ENCODE peak calls at places on chromosomes 5 and 9, in ten cellular contexts. One of them, this sample, is unnamed.

GRCh38 chr5:53971096-53971495 is 339.3 kb downstream of the ARL15 start:
- DNase-seq in lower leg skin: no peak
- DNase-seq in NCI-H82: no peak
- DNase-seq in fibroblast of the aortic adventitia: peak
- DNase-seq in KBM-7: no peak
- DNase-seq in substantia nigra: no peak
- DNase-seq in AG20443: no peak
- DNase-seq in endothelial cell: no peak
- DNase-seq in foreskin keratinocyte: no peak
- DNase-seq in stromal cell of bone marrow: peak
- DNase-seq in this sample: no peak

GRCh38 chr5:98916540-98916939 is 12.3 kb downstream of the CHD1 start:
- DNase-seq in lower leg skin: no peak
- DNase-seq in NCI-H82: no peak
- DNase-seq in fibroblast of the aortic adventitia: no peak
- DNase-seq in KBM-7: no peak
- DNase-seq in substantia nigra: no peak
- DNase-seq in AG20443: no peak
- DNase-seq in endothelial cell: no peak
- DNase-seq in foreskin keratinocyte: no peak
- DNase-seq in stromal cell of bone marrow: no peak
- DNase-seq in this sample: no peak

GRCh38 chr9:33762343-33762742 is 33.0 kb upstream of the PRSS3 start:
- DNase-seq in lower leg skin: no peak
- DNase-seq in NCI-H82: no peak
- DNase-seq in fibroblast of the aortic adventitia: no peak
- DNase-seq in KBM-7: no peak
- DNase-seq in substantia nigra: no peak
- DNase-seq in AG20443: no peak
- DNase-seq in endothelial cell: no peak
- DNase-seq in foreskin keratinocyte: no peak
- DNase-seq in stromal cell of bone marrow: no peak
- DNase-seq in this sample: no peak

GRCh38 chr5:67409342-67409741 is 212.7 kb upstream of the CD180 start:
- DNase-seq in lower leg skin: no peak
- DNase-seq in NCI-H82: no peak
- DNase-seq in fibroblast of the aortic adventitia: no peak
- DNase-seq in KBM-7: peak
- DNase-seq in substantia nigra: no peak
- DNase-seq in AG20443: no peak
- DNase-seq in endothelial cell: no peak
- DNase-seq in foreskin keratinocyte: no peak
- DNase-seq in stromal cell of bone marrow: no peak
- DNase-seq in this sample: no peak

GRCh38 chr5:1371602-1372342 is 26.9 kb upstream of the CLPTM1L start:
- DNase-seq in lower leg skin: no peak
- DNase-seq in NCI-H82: no peak
- DNase-seq in fibroblast of the aortic adventitia: no peak
- DNase-seq in KBM-7: no peak
- DNase-seq in substantia nigra: no peak
- DNase-seq in AG20443: no peak
- DNase-seq in endothelial cell: no peak
- DNase-seq in foreskin keratinocyte: no peak
- DNase-seq in stromal cell of bone marrow: no peak
- DNase-seq in this sample: no peak

GRCh38 chr9:20562051-20562450 is 60.2 kb downstream of the MLLT3 start:
- DNase-seq in lower leg skin: no peak
- DNase-seq in NCI-H82: no peak
- DNase-seq in fibroblast of the aortic adventitia: no peak
- DNase-seq in KBM-7: no peak
- DNase-seq in substantia nigra: no peak
- DNase-seq in AG20443: no peak
- DNase-seq in endothelial cell: no peak
- DNase-seq in foreskin keratinocyte: no peak
- DNase-seq in stromal cell of bone marrow: no peak
- DNase-seq in this sample: no peak

GRCh38 chr5:65742565-65743231 is 20.7 kb downstream of the NLN start:
- DNase-seq in lower leg skin: no peak
- DNase-seq in NCI-H82: peak
- DNase-seq in fibroblast of the aortic adventitia: peak
- DNase-seq in KBM-7: peak
- DNase-seq in substantia nigra: no peak
- DNase-seq in AG20443: peak
- DNase-seq in endothelial cell: peak
- DNase-seq in foreskin keratinocyte: peak
- DNase-seq in stromal cell of bone marrow: peak
- DNase-seq in this sample: no peak

GRCh38 chr5:10933141-10933540 is 172.1 kb upstream of the DAP start:
- DNase-seq in lower leg skin: no peak
- DNase-seq in NCI-H82: peak
- DNase-seq in fibroblast of the aortic adventitia: no peak
- DNase-seq in KBM-7: no peak
- DNase-seq in substantia nigra: no peak
- DNase-seq in AG20443: no peak
- DNase-seq in endothelial cell: no peak
- DNase-seq in foreskin keratinocyte: no peak
- DNase-seq in stromal cell of bone marrow: no peak
- DNase-seq in this sample: no peak

GRCh38 chr5:36363101-36363500 is 61.4 kb upstream of the RANBP3L start:
- DNase-seq in lower leg skin: no peak
- DNase-seq in NCI-H82: no peak
- DNase-seq in fibroblast of the aortic adventitia: peak
- DNase-seq in KBM-7: no peak
- DNase-seq in substantia nigra: no peak
- DNase-seq in AG20443: peak
- DNase-seq in endothelial cell: no peak
- DNase-seq in foreskin keratinocyte: peak
- DNase-seq in stromal cell of bone marrow: no peak
- DNase-seq in this sample: no peak

GRCh38 chr5:134110382-134110781 is 4.1 kb upstream of the TCF7 start:
- DNase-seq in lower leg skin: no peak
- DNase-seq in NCI-H82: no peak
- DNase-seq in fibroblast of the aortic adventitia: no peak
- DNase-seq in KBM-7: no peak
- DNase-seq in substantia nigra: no peak
- DNase-seq in AG20443: no peak
- DNase-seq in endothelial cell: no peak
- DNase-seq in foreskin keratinocyte: peak
- DNase-seq in stromal cell of bone marrow: no peak
- DNase-seq in this sample: no peak

This sample was measured in occipital lobe.